ENCODE peak calls at places on chromosomes 2 and 18, in four cellular contexts. P, W, F and K are unnamed samples.

GRCh38 chr2:88757025-88757424 is 65.6 kb downstream of the RPIA start:
- DNase-seq in P (no peak), W (no peak), F (no peak), K (no peak)

GRCh38 chr2:232632229-232632903 is 1.0 kb upstream of the EFHD1 start:
- DNase-seq in W (no peak), P (no peak), F (no peak), K (no peak)

GRCh38 chr2:119049968-119050657 is 108.1 kb downstream of the MARCO start:
- DNase-seq in F (no peak), W (peak), P (no peak), K (no peak)

GRCh38 chr18:76056467-76057194 is 438.4 kb downstream of the ZNF516 start:
- DNase-seq in F (no peak), P (no peak), W (no peak), K (no peak)

GRCh38 chr2:1238571-1239138 is 174.6 kb upstream of the TPO start:
- DNase-seq in P (no peak), W (no peak), F (no peak), K (no peak)

GRCh38 chr2:39375917-39376316 is 61.2 kb downstream of the MAP4K3 start:
- DNase-seq in W (no peak), F (no peak), P (no peak), K (no peak)

GRCh38 chr18:8366656-8367055 is 242.6 kb upstream of the RAB12 start:
- DNase-seq in P (no peak), F (no peak), W (no peak), K (no peak)

GRCh38 chr2:166449439-166449838 is 44.6 kb downstream of the SCN7A start:
- DNase-seq in P (no peak), W (no peak), F (no peak), K (no peak)

GRCh38 chr2:147846382-147847081 is 1.7 kb downstream of the ACVR2A start:
- DNase-seq in F (no peak), W (no peak), P (no peak), K (no peak)